ENCODE peak calls at places on chromosome 5, in four cellular contexts. One of them, this sample, is unnamed.

GRCh38 chr5:91957671-91958070 is 574.6 kb upstream of the ARRDC3 start:
- DNase-seq in hepatocyte: no peak
- DNase-seq in epithelial cell of proximal tubule: no peak
- DNase-seq in H7: no peak
- DNase-seq in this sample: peak

GRCh38 chr5:78809444-78809843 is 160.9 kb upstream of the LHFPL2 start:
- DNase-seq in epithelial cell of proximal tubule: no peak
- DNase-seq in H7: no peak
- DNase-seq in hepatocyte: no peak
- DNase-seq in this sample: no peak

GRCh38 chr5:122089614-122090013 is 11.6 kb upstream of the LOX start:
- DNase-seq in hepatocyte: no peak
- DNase-seq in H7: no peak
- DNase-seq in epithelial cell of proximal tubule: no peak
- DNase-seq in this sample: no peak

GRCh38 chr5:73596705-73597328 is 29.2 kb upstream of the ARHGEF28 start:
- DNase-seq in H7: peak
- DNase-seq in epithelial cell of proximal tubule: no peak
- DNase-seq in hepatocyte: peak
- DNase-seq in this sample: no peak

GRCh38 chr5:132459983-132460834 is 30.4 kb downstream of the IRF1 start:
- DNase-seq in hepatocyte: no peak
- DNase-seq in H7: peak
- DNase-seq in epithelial cell of proximal tubule: no peak
- DNase-seq in this sample: no peak

GRCh38 chr5:72122619-72123018 is 15.3 kb downstream of the MAP1B start:
- DNase-seq in H7: peak
- DNase-seq in epithelial cell of proximal tubule: no peak
- DNase-seq in hepatocyte: no peak
- DNase-seq in this sample: no peak

GRCh38 chr5:151018846-151019245 is 1.5 kb upstream of the GPX3 start:
- DNase-seq in hepatocyte: no peak
- DNase-seq in H7: no peak
- DNase-seq in epithelial cell of proximal tubule: no peak
- DNase-seq in this sample: no peak

GRCh38 chr5:144510845-144511580 is 340.3 kb downstream of the KCTD16 start:
- DNase-seq in H7: no peak
- DNase-seq in epithelial cell of proximal tubule: no peak
- DNase-seq in hepatocyte: no peak
- DNase-seq in this sample: no peak

GRCh38 chr5:132095077-132095744 is 21.6 kb downstream of the CSF2 start:
- DNase-seq in hepatocyte: no peak
- DNase-seq in epithelial cell of proximal tubule: no peak
- DNase-seq in H7: no peak
- DNase-seq in this sample: no peak

GRCh38 chr5:89098199-89098756 is 215.3 kb upstream of the MEF2C start:
- DNase-seq in hepatocyte: no peak
- DNase-seq in H7: no peak
- DNase-seq in epithelial cell of proximal tubule: no peak
- DNase-seq in this sample: no peak

GRCh38 chr5:9241459-9241858 is 304.4 kb downstream of the SEMA5A start:
- DNase-seq in H7: no peak
- DNase-seq in hepatocyte: no peak
- DNase-seq in epithelial cell of proximal tubule: no peak
- DNase-seq in this sample: no peak

GRCh38 chr5:107516452-107517184 is 154.1 kb downstream of the EFNA5 start:
- DNase-seq in epithelial cell of proximal tubule: no peak
- DNase-seq in H7: no peak
- DNase-seq in hepatocyte: no peak
- DNase-seq in this sample: no peak

GRCh38 chr5:73792687-73793320 is 166.8 kb downstream of the ARHGEF28 start:
- DNase-seq in H7: peak
- DNase-seq in epithelial cell of proximal tubule: no peak
- DNase-seq in hepatocyte: peak
- DNase-seq in this sample: no peak

GRCh38 chr5:111670826-111671492 is 86.0 kb downstream of the NREP start:
- DNase-seq in H7: no peak
- DNase-seq in epithelial cell of proximal tubule: peak
- DNase-seq in hepatocyte: no peak
- DNase-seq in this sample: no peak

GRCh38 chr5:60479542-60479941 is 220.4 kb downstream of the DEPDC1B start:
- DNase-seq in hepatocyte: no peak
- DNase-seq in H7: no peak
- DNase-seq in epithelial cell of proximal tubule: no peak
- DNase-seq in this sample: no peak

GRCh38 chr5:134524826-134525686 is at the start of gene JADE2:
- DNase-seq in epithelial cell of proximal tubule: no peak
- DNase-seq in hepatocyte: peak
- DNase-seq in H7: peak
- DNase-seq in this sample: no peak

GRCh38 chr5:146947181-146947941 is 68.8 kb upstream of the PPP2R2B start:
- DNase-seq in H7: no peak
- DNase-seq in epithelial cell of proximal tubule: no peak
- DNase-seq in hepatocyte: peak
- DNase-seq in this sample: no peak

GRCh38 chr5:134206627-134207160 is 19.2 kb downstream of the PPP2CA start:
- DNase-seq in epithelial cell of proximal tubule: no peak
- DNase-seq in H7: no peak
- DNase-seq in hepatocyte: no peak
- DNase-seq in this sample: no peak

GRCh38 chr5:149386166-149386565 is 7.1 kb upstream of the IL17B start:
- DNase-seq in epithelial cell of proximal tubule: no peak
- DNase-seq in hepatocyte: no peak
- DNase-seq in H7: peak
- DNase-seq in this sample: no peak

GRCh38 chr5:170302729-170303501 is 5.3 kb upstream of the LCP2 start:
- DNase-seq in H7: peak
- DNase-seq in hepatocyte: no peak
- DNase-seq in epithelial cell of proximal tubule: no peak
- DNase-seq in this sample: no peak

GRCh38 chr5:93583799-93584530 is 943 bp downstream of the NR2F1 start:
- DNase-seq in H7: peak
- DNase-seq in epithelial cell of proximal tubule: no peak
- DNase-seq in hepatocyte: peak
- DNase-seq in this sample: no peak

GRCh38 chr5:110458313-110458712 is 268.2 kb downstream of the TMEM232 start:
- DNase-seq in H7: peak
- DNase-seq in hepatocyte: no peak
- DNase-seq in epithelial cell of proximal tubule: no peak
- DNase-seq in this sample: no peak

GRCh38 chr5:368162-369084 is 46.9 kb downstream of the AHRR start:
- DNase-seq in H7: no peak
- DNase-seq in epithelial cell of proximal tubule: no peak
- DNase-seq in hepatocyte: no peak
- DNase-seq in this sample: no peak

GRCh38 chr5:134527156-134527960 is 1.9 kb downstream of the JADE2 start:
- DNase-seq in hepatocyte: peak
- DNase-seq in epithelial cell of proximal tubule: no peak
- DNase-seq in H7: peak
- DNase-seq in this sample: no peak

GRCh38 chr5:36393656-36394438 is 92.1 kb upstream of the RANBP3L start:
- DNase-seq in H7: no peak
- DNase-seq in epithelial cell of proximal tubule: no peak
- DNase-seq in hepatocyte: no peak
- DNase-seq in this sample: no peak

GRCh38 chr5:135072357-135073247 is 38.6 kb upstream of the PITX1 start:
- DNase-seq in hepatocyte: no peak
- DNase-seq in epithelial cell of proximal tubule: no peak
- DNase-seq in H7: peak
- DNase-seq in this sample: no peak

GRCh38 chr5:109947667-109948066 is 257.9 kb downstream of the MAN2A1 start:
- DNase-seq in epithelial cell of proximal tubule: no peak
- DNase-seq in hepatocyte: no peak
- DNase-seq in H7: no peak
- DNase-seq in this sample: no peak

GRCh38 chr5:108054349-108054748 is 327.5 kb downstream of the FBXL17 start:
- DNase-seq in H7: no peak
- DNase-seq in epithelial cell of proximal tubule: no peak
- DNase-seq in hepatocyte: no peak
- DNase-seq in this sample: no peak

GRCh38 chr5:156121234-156121633 is 205.7 kb upstream of the SGCD start:
- DNase-seq in hepatocyte: no peak
- DNase-seq in epithelial cell of proximal tubule: no peak
- DNase-seq in H7: no peak
- DNase-seq in this sample: no peak

GRCh38 chr5:77390222-77390621 is 101.9 kb downstream of the WDR41 start:
- DNase-seq in hepatocyte: no peak
- DNase-seq in epithelial cell of proximal tubule: no peak
- DNase-seq in H7: no peak
- DNase-seq in this sample: no peak

GRCh38 chr5:118818604-118819003 is 169.7 kb downstream of the DTWD2 start:
- DNase-seq in hepatocyte: no peak
- DNase-seq in epithelial cell of proximal tubule: no peak
- DNase-seq in H7: no peak
- DNase-seq in this sample: no peak

GRCh38 chr5:7904170-7904569 is 35.2 kb downstream of the MTRR start:
- DNase-seq in H7: no peak
- DNase-seq in epithelial cell of proximal tubule: no peak
- DNase-seq in hepatocyte: no peak
- DNase-seq in this sample: peak

GRCh38 chr5:142794527-142794926 is 24.4 kb downstream of the ARHGAP26 start:
- DNase-seq in epithelial cell of proximal tubule: no peak
- DNase-seq in H7: no peak
- DNase-seq in hepatocyte: no peak
- DNase-seq in this sample: no peak

GRCh38 chr5:106269252-106269843 is 1401.4 kb downstream of the EFNA5 start:
- DNase-seq in epithelial cell of proximal tubule: no peak
- DNase-seq in hepatocyte: peak
- DNase-seq in H7: no peak
- DNase-seq in this sample: no peak

GRCh38 chr5:9851458-9851857 is 221.3 kb upstream of the TAS2R1 start:
- DNase-seq in H7: no peak
- DNase-seq in epithelial cell of proximal tubule: no peak
- DNase-seq in hepatocyte: no peak
- DNase-seq in this sample: no peak

GRCh38 chr5:176816043-176816745 is 5.8 kb downstream of the UNC5A start:
- DNase-seq in H7: peak
- DNase-seq in epithelial cell of proximal tubule: no peak
- DNase-seq in hepatocyte: no peak
- DNase-seq in this sample: no peak
- H3K4me3 ChIP-seq in H7: no peak
- H3K4me3 ChIP-seq in epithelial cell of proximal tubule: no peak
- H3K4me3 ChIP-seq in hepatocyte: no peak
- H3K4me3 ChIP-seq in this sample: no peak

GRCh38 chr5:43603535-43604363 is 769 bp downstream of the NNT start:
- DNase-seq in epithelial cell of proximal tubule: no peak
- DNase-seq in H7: peak
- DNase-seq in hepatocyte: peak
- DNase-seq in this sample: no peak

GRCh38 chr5:43602818-43603534 is at the start of gene NNT:
- DNase-seq in H7: peak
- DNase-seq in epithelial cell of proximal tubule: no peak
- DNase-seq in hepatocyte: peak
- DNase-seq in this sample: no peak

GRCh38 chr5:43602456-43602817 is 543 bp upstream of the NNT start:
- DNase-seq in epithelial cell of proximal tubule: no peak
- DNase-seq in hepatocyte: peak
- DNase-seq in H7: peak
- DNase-seq in this sample: no peak

GRCh38 chr5:43604699-43605098 is 1.7 kb downstream of the NNT start:
- DNase-seq in epithelial cell of proximal tubule: no peak
- DNase-seq in H7: no peak
- DNase-seq in hepatocyte: no peak
- DNase-seq in this sample: no peak

DNA sequence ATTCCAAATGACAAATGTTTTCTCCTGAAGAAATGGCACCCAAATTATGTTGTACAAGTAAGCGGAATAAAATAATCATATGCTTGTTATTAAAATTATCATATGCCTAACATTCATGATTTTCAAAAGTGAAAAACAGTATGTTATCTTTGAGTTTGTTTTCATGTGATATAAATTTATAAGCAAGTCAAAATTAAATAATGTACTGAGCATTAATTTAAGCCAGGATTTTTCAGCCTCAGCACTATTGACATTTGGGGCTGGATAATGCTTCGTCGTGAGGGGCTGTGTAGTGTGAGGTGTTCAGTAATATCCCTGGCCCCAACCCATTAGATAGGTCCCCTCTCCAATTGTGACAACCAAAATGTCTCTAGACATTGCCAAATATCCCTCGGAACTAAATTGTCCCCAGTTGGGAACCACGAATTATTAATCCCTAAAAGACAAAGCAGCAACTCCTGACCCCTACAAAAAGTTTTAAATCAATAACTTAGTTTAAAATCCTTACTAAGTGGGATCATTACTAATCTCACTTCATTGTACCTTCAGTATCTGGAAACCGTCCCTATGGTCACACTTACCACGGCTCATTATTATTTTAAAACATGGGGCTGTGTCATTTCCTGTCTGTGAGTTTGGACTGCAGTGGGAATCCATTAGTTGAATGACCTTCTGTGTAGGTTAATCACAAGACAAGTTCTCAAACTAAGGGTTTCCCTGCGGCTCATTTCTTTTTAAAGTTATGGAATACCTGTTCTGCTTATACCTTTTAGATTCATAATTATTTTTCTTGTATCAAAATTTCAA is 1.3 kb upstream of the NNT start:
- DNase-seq in epithelial cell of proximal tubule: no peak
- DNase-seq in H7: no peak
- DNase-seq in hepatocyte: no peak
- DNase-seq in this sample: no peak
- H3K4me3 ChIP-seq in epithelial cell of proximal tubule: peak
- H3K4me3 ChIP-seq in H7: no peak
- H3K4me3 ChIP-seq in hepatocyte: peak
- H3K4me3 ChIP-seq in this sample: peak

GRCh38 chr5:139148986-139149385 is 49.2 kb downstream of the SIL1 start:
- DNase-seq in epithelial cell of proximal tubule: no peak
- DNase-seq in H7: no peak
- DNase-seq in hepatocyte: no peak
- DNase-seq in this sample: no peak

GRCh38 chr5:139146809-139147742 is 51.1 kb downstream of the SIL1 start:
- DNase-seq in epithelial cell of proximal tubule: no peak
- DNase-seq in H7: no peak
- DNase-seq in hepatocyte: no peak
- DNase-seq in this sample: no peak

GRCh38 chr5:139149477-139150199 is 48.5 kb downstream of the SIL1 start:
- DNase-seq in hepatocyte: no peak
- DNase-seq in H7: no peak
- DNase-seq in epithelial cell of proximal tubule: no peak
- DNase-seq in this sample: no peak

GRCh38 chr5:139147743-139148079 is 50.5 kb downstream of the SIL1 start:
- DNase-seq in hepatocyte: peak
- DNase-seq in epithelial cell of proximal tubule: no peak
- DNase-seq in H7: no peak
- DNase-seq in this sample: no peak

GRCh38 chr5:139148306-139148705 is 49.9 kb downstream of the SIL1 start:
- DNase-seq in H7: no peak
- DNase-seq in hepatocyte: no peak
- DNase-seq in epithelial cell of proximal tubule: no peak
- DNase-seq in this sample: no peak
- H3K4me3 ChIP-seq in H7: no peak
- H3K4me3 ChIP-seq in hepatocyte: no peak
- H3K4me3 ChIP-seq in epithelial cell of proximal tubule: no peak
- H3K4me3 ChIP-seq in this sample: no peak

GRCh38 chr5:1537166-1538154 is 13.7 kb upstream of the LPCAT1 start:
- DNase-seq in epithelial cell of proximal tubule: no peak
- DNase-seq in hepatocyte: no peak
- DNase-seq in H7: no peak
- DNase-seq in this sample: no peak
- H3K4me3 ChIP-seq in epithelial cell of proximal tubule: no peak
- H3K4me3 ChIP-seq in hepatocyte: no peak
- H3K4me3 ChIP-seq in H7: no peak
- H3K4me3 ChIP-seq in this sample: no peak

GRCh38 chr5:2752875-2753435 is 1.5 kb upstream of the IRX2 start:
- DNase-seq in H7: peak
- DNase-seq in hepatocyte: peak
- DNase-seq in epithelial cell of proximal tubule: no peak
- DNase-seq in this sample: no peak
- H3K4me3 ChIP-seq in H7: peak
- H3K4me3 ChIP-seq in hepatocyte: peak
- H3K4me3 ChIP-seq in epithelial cell of proximal tubule: peak
- H3K4me3 ChIP-seq in this sample: no peak